ENCODE peak calls at places on chromosomes 6 and 20, in seven cellular contexts. One of them, this sample, is unnamed.

GRCh38 chr20:60365882-60366281 is 407.7 kb downstream of the CDH26 start:
- DNase-seq in neuronal stem cell: no peak
- DNase-seq in IMR-90: no peak
- DNase-seq in H9: no peak
- DNase-seq in mesendoderm: no peak
- DNase-seq in trophoblast cell: no peak
- DNase-seq in H1: no peak
- DNase-seq in this sample: no peak

GRCh38 chr6:127851197-127851596 is 49.7 kb downstream of the THEMIS start:
- DNase-seq in neuronal stem cell: no peak
- DNase-seq in IMR-90: peak
- DNase-seq in H9: no peak
- DNase-seq in mesendoderm: no peak
- DNase-seq in trophoblast cell: no peak
- DNase-seq in H1: no peak
- DNase-seq in this sample: no peak

GRCh38 chr20:11366660-11367059 is 551.0 kb upstream of the BTBD3 start:
- DNase-seq in neuronal stem cell: no peak
- DNase-seq in IMR-90: peak
- DNase-seq in H9: no peak
- DNase-seq in mesendoderm: no peak
- DNase-seq in trophoblast cell: no peak
- DNase-seq in H1: no peak
- DNase-seq in this sample: no peak

GRCh38 chr6:116764557-116764960 is 960 bp downstream of the FAM162B start:
- DNase-seq in neuronal stem cell: peak
- DNase-seq in IMR-90: peak
- DNase-seq in H9: peak
- DNase-seq in mesendoderm: peak
- DNase-seq in trophoblast cell: no peak
- DNase-seq in H1: no peak
- DNase-seq in this sample: peak

GRCh38 chr6:168093071-168093505 is 14.1 kb upstream of the FRMD1 start:
- DNase-seq in neuronal stem cell: no peak
- DNase-seq in IMR-90: no peak
- DNase-seq in H9: no peak
- DNase-seq in mesendoderm: no peak
- DNase-seq in trophoblast cell: no peak
- DNase-seq in H1: no peak
- DNase-seq in this sample: no peak

GRCh38 chr20:39109933-39110818 is 148.0 kb downstream of the DHX35 start:
- DNase-seq in neuronal stem cell: no peak
- DNase-seq in IMR-90: no peak
- DNase-seq in H9: peak
- DNase-seq in mesendoderm: peak
- DNase-seq in trophoblast cell: no peak
- DNase-seq in H1: no peak
- DNase-seq in this sample: no peak

GRCh38 chr6:47165918-47166317 is 123.8 kb upstream of the ADGRF1 start:
- DNase-seq in neuronal stem cell: no peak
- DNase-seq in IMR-90: peak
- DNase-seq in H9: no peak
- DNase-seq in mesendoderm: no peak
- DNase-seq in trophoblast cell: no peak
- DNase-seq in H1: no peak
- DNase-seq in this sample: peak

GRCh38 chr6:71727632-71728294 is 158.6 kb upstream of the RIMS1 start:
- DNase-seq in neuronal stem cell: no peak
- DNase-seq in IMR-90: no peak
- DNase-seq in H9: no peak
- DNase-seq in mesendoderm: peak
- DNase-seq in trophoblast cell: no peak
- DNase-seq in H1: no peak
- DNase-seq in this sample: no peak

GRCh38 chr6:35602133-35602946 is 86.4 kb downstream of the FKBP5 start:
- DNase-seq in neuronal stem cell: no peak
- DNase-seq in IMR-90: peak
- DNase-seq in H9: no peak
- DNase-seq in mesendoderm: peak
- DNase-seq in trophoblast cell: no peak
- DNase-seq in H1: no peak
- DNase-seq in this sample: peak

DNA sequence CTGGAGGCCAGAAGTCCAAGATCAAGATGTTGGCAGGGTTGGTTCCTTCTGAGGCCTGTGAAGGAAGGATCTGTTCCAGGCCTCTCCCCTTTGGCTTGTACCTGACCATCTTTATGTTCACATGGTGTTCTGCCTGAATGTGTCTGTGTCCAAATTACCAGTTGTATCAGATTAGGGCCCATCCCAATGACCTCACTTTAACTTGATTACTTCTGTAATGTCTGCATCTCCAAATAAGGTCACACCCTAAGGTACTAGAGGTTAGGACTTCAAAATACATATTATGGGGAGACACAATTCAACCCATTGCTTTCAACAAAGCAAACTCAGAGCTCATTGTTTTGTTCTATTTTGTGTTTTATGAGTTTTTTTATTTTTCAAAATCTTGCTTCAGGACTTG is 75.7 kb downstream of the TNFAIP3 start:
- DNase-seq in neuronal stem cell: no peak
- DNase-seq in IMR-90: no peak
- DNase-seq in H9: no peak
- DNase-seq in mesendoderm: no peak
- DNase-seq in trophoblast cell: no peak
- DNase-seq in H1: no peak
- DNase-seq in this sample: no peak
- H2BK120ac ChIP-seq in neuronal stem cell: no peak
- H2BK120ac ChIP-seq in IMR-90: no peak
- H2BK120ac ChIP-seq in H9: no peak
- H2BK120ac ChIP-seq in mesendoderm: no peak
- H2BK120ac ChIP-seq in trophoblast cell: no peak
- H2BK120ac ChIP-seq in H1: no peak
- H2BK120ac ChIP-seq in this sample: no peak

GRCh38 chr6:106629859-106630163 is 433 bp downstream of the QRSL1 start:
- DNase-seq in neuronal stem cell: no peak
- DNase-seq in IMR-90: no peak
- DNase-seq in H9: no peak
- DNase-seq in mesendoderm: no peak
- DNase-seq in trophoblast cell: no peak
- DNase-seq in H1: no peak
- DNase-seq in this sample: no peak

GRCh38 chr6:106631356-106631755 is 2.0 kb downstream of the QRSL1 start:
- DNase-seq in neuronal stem cell: no peak
- DNase-seq in IMR-90: peak
- DNase-seq in H9: no peak
- DNase-seq in mesendoderm: no peak
- DNase-seq in trophoblast cell: no peak
- DNase-seq in H1: no peak
- DNase-seq in this sample: no peak

GRCh38 chr6:106628658-106629102 is 618 bp downstream of the RTN4IP1 start:
- DNase-seq in neuronal stem cell: no peak
- DNase-seq in IMR-90: peak
- DNase-seq in H9: no peak
- DNase-seq in mesendoderm: peak
- DNase-seq in trophoblast cell: peak
- DNase-seq in H1: no peak
- DNase-seq in this sample: no peak

GRCh38 chr6:106629103-106629858 is at the start of the genes QRSL1 and RTN4IP1:
- DNase-seq in neuronal stem cell: peak
- DNase-seq in IMR-90: peak
- DNase-seq in H9: peak
- DNase-seq in mesendoderm: peak
- DNase-seq in trophoblast cell: peak
- DNase-seq in H1: peak
- DNase-seq in this sample: peak

GRCh38 chr6:106630366-106630765 is 988 bp downstream of the QRSL1 start:
- DNase-seq in neuronal stem cell: no peak
- DNase-seq in IMR-90: no peak
- DNase-seq in H9: no peak
- DNase-seq in mesendoderm: peak
- DNase-seq in trophoblast cell: no peak
- DNase-seq in H1: no peak
- DNase-seq in this sample: no peak
- H3K4me2 ChIP-seq in neuronal stem cell: peak
- H3K4me2 ChIP-seq in IMR-90: peak
- H3K4me2 ChIP-seq in H9: peak
- H3K4me2 ChIP-seq in mesendoderm: peak
- H3K4me2 ChIP-seq in trophoblast cell: peak
- H3K4me2 ChIP-seq in H1: peak
- H3K4me2 ChIP-seq in this sample: peak

GRCh38 chr6:12394170-12394569 is 104.0 kb downstream of the EDN1 start:
- DNase-seq in neuronal stem cell: no peak
- DNase-seq in IMR-90: no peak
- DNase-seq in H9: no peak
- DNase-seq in mesendoderm: peak
- DNase-seq in trophoblast cell: no peak
- DNase-seq in H1: no peak
- DNase-seq in this sample: no peak

GRCh38 chr6:12393100-12393499 is 102.9 kb downstream of the EDN1 start:
- DNase-seq in neuronal stem cell: no peak
- DNase-seq in IMR-90: no peak
- DNase-seq in H9: no peak
- DNase-seq in mesendoderm: no peak
- DNase-seq in trophoblast cell: no peak
- DNase-seq in H1: no peak
- DNase-seq in this sample: no peak

GRCh38 chr6:12395898-12396297 is 105.7 kb downstream of the EDN1 start:
- DNase-seq in neuronal stem cell: no peak
- DNase-seq in IMR-90: no peak
- DNase-seq in H9: no peak
- DNase-seq in mesendoderm: no peak
- DNase-seq in trophoblast cell: no peak
- DNase-seq in H1: no peak
- DNase-seq in this sample: no peak

GRCh38 chr6:12392490-12392889 is 102.3 kb downstream of the EDN1 start:
- DNase-seq in neuronal stem cell: no peak
- DNase-seq in IMR-90: no peak
- DNase-seq in H9: no peak
- DNase-seq in mesendoderm: no peak
- DNase-seq in trophoblast cell: no peak
- DNase-seq in H1: no peak
- DNase-seq in this sample: no peak

DNA sequence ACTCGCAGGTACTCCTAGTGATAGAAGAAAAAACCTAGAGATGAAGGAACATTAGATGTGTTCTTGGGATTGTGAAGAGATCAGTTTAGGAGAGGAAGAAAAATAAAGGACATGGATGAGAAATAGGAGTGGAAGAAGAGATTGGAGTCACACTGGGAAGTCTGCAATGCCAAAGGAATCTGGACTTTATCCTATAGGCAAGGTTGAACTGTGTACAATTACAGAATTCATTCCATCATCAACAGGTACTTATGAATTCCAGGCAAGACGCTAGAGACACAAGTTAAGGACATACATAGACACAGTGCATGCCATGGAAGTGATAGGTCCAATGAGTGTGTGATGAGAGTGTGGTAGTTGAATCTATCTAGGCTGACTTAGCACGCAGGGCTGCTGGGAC is 101.3 kb downstream of the EDN1 start:
- DNase-seq in neuronal stem cell: no peak
- DNase-seq in IMR-90: no peak
- DNase-seq in H9: no peak
- DNase-seq in mesendoderm: no peak
- DNase-seq in trophoblast cell: no peak
- DNase-seq in H1: no peak
- DNase-seq in this sample: no peak
- H2BK120ac ChIP-seq in neuronal stem cell: no peak
- H2BK120ac ChIP-seq in IMR-90: no peak
- H2BK120ac ChIP-seq in H9: no peak
- H2BK120ac ChIP-seq in mesendoderm: no peak
- H2BK120ac ChIP-seq in trophoblast cell: no peak
- H2BK120ac ChIP-seq in H1: no peak
- H2BK120ac ChIP-seq in this sample: no peak

GRCh38 chr6:109292983-109293586 is 89.2 kb downstream of the CD164 start:
- DNase-seq in neuronal stem cell: no peak
- DNase-seq in IMR-90: no peak
- DNase-seq in H9: no peak
- DNase-seq in mesendoderm: no peak
- DNase-seq in trophoblast cell: no peak
- DNase-seq in H1: no peak
- DNase-seq in this sample: no peak

GRCh38 chr6:109291893-109292292 is 90.4 kb downstream of the CD164 start:
- DNase-seq in neuronal stem cell: no peak
- DNase-seq in IMR-90: no peak
- DNase-seq in H9: no peak
- DNase-seq in mesendoderm: peak
- DNase-seq in trophoblast cell: no peak
- DNase-seq in H1: no peak
- DNase-seq in this sample: no peak

GRCh38 chr6:109295109-109295765 is 87.0 kb downstream of the CD164 start:
- DNase-seq in neuronal stem cell: no peak
- DNase-seq in IMR-90: no peak
- DNase-seq in H9: no peak
- DNase-seq in mesendoderm: no peak
- DNase-seq in trophoblast cell: no peak
- DNase-seq in H1: no peak
- DNase-seq in this sample: no peak

GRCh38 chr6:109290143-109290931 is 91.9 kb downstream of the CD164 start:
- DNase-seq in neuronal stem cell: no peak
- DNase-seq in IMR-90: no peak
- DNase-seq in H9: peak
- DNase-seq in mesendoderm: no peak
- DNase-seq in trophoblast cell: no peak
- DNase-seq in H1: no peak
- DNase-seq in this sample: no peak

GRCh38 chr6:109292420-109292819 is 89.8 kb downstream of the CD164 start:
- DNase-seq in neuronal stem cell: no peak
- DNase-seq in IMR-90: no peak
- DNase-seq in H9: peak
- DNase-seq in mesendoderm: peak
- DNase-seq in trophoblast cell: no peak
- DNase-seq in H1: no peak
- DNase-seq in this sample: no peak
- H3K4me2 ChIP-seq in neuronal stem cell: no peak
- H3K4me2 ChIP-seq in IMR-90: no peak
- H3K4me2 ChIP-seq in H9: no peak
- H3K4me2 ChIP-seq in mesendoderm: no peak
- H3K4me2 ChIP-seq in trophoblast cell: no peak
- H3K4me2 ChIP-seq in H1: no peak
- H3K4me2 ChIP-seq in this sample: no peak

DNA sequence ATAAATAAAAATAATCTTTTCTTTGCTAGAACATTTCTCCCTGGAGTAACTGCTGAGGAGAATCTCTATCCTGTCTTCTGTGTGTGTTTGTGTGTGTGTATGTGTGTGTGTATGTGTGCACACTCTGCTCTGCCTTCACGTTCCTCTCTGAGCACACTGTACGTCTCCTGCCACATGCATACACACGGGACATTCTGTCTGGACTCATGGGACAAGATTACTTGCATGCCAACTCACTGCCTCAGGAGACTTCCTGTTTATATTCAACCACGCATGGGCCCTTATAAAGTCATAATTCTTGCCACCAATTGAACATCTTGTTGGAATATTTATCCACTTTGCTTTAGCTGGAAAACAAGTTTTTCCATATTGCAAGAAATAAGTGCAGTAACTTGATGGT is 930.6 kb downstream of the KIF16B start:
- DNase-seq in neuronal stem cell: no peak
- DNase-seq in IMR-90: peak
- DNase-seq in H9: no peak
- DNase-seq in mesendoderm: no peak
- DNase-seq in trophoblast cell: no peak
- DNase-seq in H1: no peak
- DNase-seq in this sample: peak
- H2BK120ac ChIP-seq in neuronal stem cell: no peak
- H2BK120ac ChIP-seq in IMR-90: peak
- H2BK120ac ChIP-seq in H9: no peak
- H2BK120ac ChIP-seq in mesendoderm: no peak
- H2BK120ac ChIP-seq in trophoblast cell: no peak
- H2BK120ac ChIP-seq in H1: no peak
- H2BK120ac ChIP-seq in this sample: no peak

This sample was measured in mesenchymal stem cell.